ENCODE peak calls at places on chromosomes 16 and 17, in ten cellular contexts. E, Q, D, C, S, B, A, W, R and I are unnamed samples.

GRCh38 chr17:156946-157345 is 19.6 kb downstream of the SCGB1C2 start:
- DNase-seq in Q (no peak), B (no peak), W (no peak), A (no peak), D (no peak), E (no peak), C (no peak), R (no peak), S (no peak), I (no peak)

GRCh38 chr16:15526731-15527130 is 92.3 kb downstream of the BMERB1 start:
- DNase-seq in W (no peak), B (no peak), A (no peak), D (no peak), S (no peak), Q (no peak), C (no peak), R (no peak), E (no peak), I (no peak)

GRCh38 chr17:65975878-65976277 is 216.1 kb downstream of the CEP112 start:
- DNase-seq in S (no peak), R (peak), W (no peak), C (no peak), E (peak), B (no peak), D (no peak), Q (no peak), A (no peak), I (no peak)

GRCh38 chr17:28404812-28405570 is 1.0 kb downstream of the SLC46A1 start:
- DNase-seq in Q (no peak), E (peak), D (peak), R (no peak), W (no peak), A (peak), S (peak), B (peak), C (no peak), I (no peak)

GRCh38 chr17:18184143-18185007 is 747 bp downstream of the ALKBH5 start:
- DNase-seq in Q (peak), R (peak), B (peak), A (no peak), S (peak), W (peak), E (peak), C (peak), D (peak), I (peak)

GRCh38 chr17:71866095-71866494 is 254.7 kb upstream of the SOX9 start:
- DNase-seq in S (no peak), E (no peak), A (no peak), R (no peak), B (no peak), W (no peak), D (no peak), C (no peak), Q (no peak), I (no peak)

GRCh38 chr17:59381716-59382570 is 50.5 kb downstream of the YPEL2 start:
- DNase-seq in W (no peak), S (peak), R (no peak), E (no peak), D (no peak), C (no peak), A (no peak), B (no peak), Q (no peak), I (no peak)

GRCh38 chr16:24507959-24508358 is 31.4 kb upstream of the RBBP6 start:
- DNase-seq in B (no peak), C (no peak), Q (no peak), E (no peak), D (no peak), R (no peak), S (no peak), A (no peak), W (no peak), I (no peak)

GRCh38 chr16:22670551-22670970 is 143.4 kb upstream of the HS3ST2 start:
- DNase-seq in S (no peak), E (peak), B (no peak), R (no peak), C (peak), Q (peak), W (no peak), D (no peak), A (peak), I (peak)

GRCh38 chr17:77303620-77304019 is 162.9 kb downstream of the SEC14L1 start:
- DNase-seq in Q (no peak), B (no peak), R (no peak), D (no peak), S (no peak), C (no peak), W (no peak), A (no peak), E (no peak), I (no peak)

GRCh38 chr16:17404903-17405691 is 65.7 kb downstream of the XYLT1 start:
- DNase-seq in A (no peak), D (no peak), B (peak), R (peak), Q (peak), C (no peak), E (peak), S (no peak), W (peak), I (no peak)

GRCh38 chr16:11196286-11196828 is 59.6 kb downstream of the SOCS1 start:
- DNase-seq in S (no peak), R (no peak), E (no peak), B (no peak), A (no peak), D (no peak), Q (no peak), W (no peak), C (no peak), I (no peak)

GRCh38 chr16:7339700-7340099 is 7.1 kb downstream of the RBFOX1 start:
- DNase-seq in Q (no peak), D (no peak), W (no peak), B (no peak), E (no peak), R (no peak), A (no peak), S (no peak), C (no peak), I (no peak)

GRCh38 chr16:12344577-12345343 is 368.2 kb downstream of the SNX29 start:
- DNase-seq in E (no peak), R (no peak), Q (no peak), W (no peak), S (no peak), D (no peak), B (no peak), A (no peak), C (no peak), I (no peak)

GRCh38 chr16:84881702-84882521 is 62.1 kb downstream of the CRISPLD2 start:
- DNase-seq in A (peak), S (no peak), C (peak), E (no peak), Q (no peak), D (no peak), B (peak), W (peak), R (no peak), I (no peak)

GRCh38 chr16:46690281-46691178 is 1.1 kb downstream of the ORC6 start:
- DNase-seq in B (no peak), E (peak), C (no peak), A (peak), S (no peak), D (peak), R (peak), W (no peak), Q (no peak), I (peak)

GRCh38 chr17:68433911-68434503 is 23.3 kb downstream of the WIPI1 start:
- DNase-seq in S (no peak), Q (peak), A (no peak), C (no peak), B (peak), E (no peak), R (no peak), W (no peak), D (no peak), I (no peak)

GRCh38 chr17:44804301-44805061 is 25.6 kb downstream of the GJC1 start:
- DNase-seq in S (no peak), R (no peak), C (no peak), W (peak), D (no peak), A (no peak), B (no peak), Q (no peak), E (peak), I (no peak)

GRCh38 chr16:46836521-46837292 is 5.7 kb upstream of the C16orf87 start:
- DNase-seq in S (no peak), W (no peak), A (no peak), R (no peak), C (no peak), B (no peak), D (no peak), E (no peak), Q (no peak), I (no peak)

GRCh38 chr16:64116151-64116550 is 1005.7 kb downstream of the CDH11 start:
- DNase-seq in C (no peak), A (no peak), W (no peak), Q (no peak), E (no peak), R (no peak), S (no peak), B (no peak), D (no peak), I (no peak)

GRCh38 chr16:55467898-55468297 is 11.1 kb upstream of the MMP2 start:
- DNase-seq in E (no peak), S (no peak), W (no peak), B (no peak), A (no peak), R (no peak), D (no peak), Q (no peak), C (no peak), I (no peak)

GRCh38 chr17:56761387-56761786 is 72.3 kb downstream of the C17orf67 start:
- DNase-seq in W (no peak), C (no peak), D (no peak), E (no peak), S (no peak), B (no peak), A (no peak), Q (no peak), R (no peak), I (no peak)

GRCh38 chr17:62692159-62692651 is 64.7 kb downstream of the MRC2 start:
- DNase-seq in Q (no peak), C (no peak), D (no peak), R (no peak), W (no peak), A (no peak), S (no peak), E (no peak), B (no peak), I (no peak)

GRCh38 chr17:33753452-33753851 is 460.4 kb upstream of the ASIC2 start:
- DNase-seq in Q (no peak), R (no peak), W (no peak), A (no peak), E (no peak), S (no peak), D (no peak), C (peak), B (no peak), I (no peak)

GRCh38 chr16:81449899-81450608 is 5.4 kb downstream of the CMIP start:
- DNase-seq in B (no peak), W (no peak), S (no peak), C (no peak), D (no peak), R (no peak), Q (no peak), A (no peak), E (no peak), I (no peak)

GRCh38 chr16:27920391-27920891 is 143.1 kb downstream of the GSG1L start:
- DNase-seq in B (peak), S (no peak), A (peak), R (no peak), W (no peak), E (peak), C (peak), D (no peak), Q (no peak), I (no peak)

GRCh38 chr17:3794890-3795757 is 5.9 kb downstream of the ITGAE start:
- DNase-seq in E (no peak), R (no peak), W (no peak), B (no peak), A (peak), Q (no peak), D (peak), S (no peak), C (peak), I (no peak)

GRCh38 chr16:636206-637080 is at the start of gene METTL26:
- DNase-seq in B (peak), D (peak), A (peak), R (peak), Q (peak), E (peak), C (peak), S (peak), W (peak), I (peak)

GRCh38 chr17:2835791-2836190 is 39.6 kb downstream of the RAP1GAP2 start:
- DNase-seq in E (no peak), Q (no peak), S (no peak), R (no peak), D (no peak), W (no peak), C (no peak), B (no peak), A (no peak), I (peak)

GRCh38 chr17:75645501-75645888 is 12.3 kb downstream of the SMIM5 start:
- DNase-seq in C (peak), E (no peak), R (peak), S (peak), W (no peak), A (no peak), D (peak), Q (no peak), B (no peak), I (no peak)

GRCh38 chr17:75647921-75648320 is 14.7 kb downstream of the SMIM5 start:
- DNase-seq in B (no peak), R (no peak), Q (no peak), D (no peak), E (no peak), C (no peak), A (no peak), W (no peak), S (no peak), I (no peak)

GRCh38 chr17:75647061-75647460 is 13.8 kb downstream of the SMIM5 start:
- DNase-seq in R (no peak), A (no peak), Q (no peak), S (no peak), D (no peak), W (no peak), E (no peak), C (no peak), B (no peak), I (no peak)

GRCh38 chr17:75646626-75646968 is 13.4 kb downstream of the SMIM5 start:
- DNase-seq in B (no peak), S (no peak), A (no peak), C (no peak), Q (no peak), R (no peak), D (peak), E (no peak), W (no peak), I (no peak)

DNA sequence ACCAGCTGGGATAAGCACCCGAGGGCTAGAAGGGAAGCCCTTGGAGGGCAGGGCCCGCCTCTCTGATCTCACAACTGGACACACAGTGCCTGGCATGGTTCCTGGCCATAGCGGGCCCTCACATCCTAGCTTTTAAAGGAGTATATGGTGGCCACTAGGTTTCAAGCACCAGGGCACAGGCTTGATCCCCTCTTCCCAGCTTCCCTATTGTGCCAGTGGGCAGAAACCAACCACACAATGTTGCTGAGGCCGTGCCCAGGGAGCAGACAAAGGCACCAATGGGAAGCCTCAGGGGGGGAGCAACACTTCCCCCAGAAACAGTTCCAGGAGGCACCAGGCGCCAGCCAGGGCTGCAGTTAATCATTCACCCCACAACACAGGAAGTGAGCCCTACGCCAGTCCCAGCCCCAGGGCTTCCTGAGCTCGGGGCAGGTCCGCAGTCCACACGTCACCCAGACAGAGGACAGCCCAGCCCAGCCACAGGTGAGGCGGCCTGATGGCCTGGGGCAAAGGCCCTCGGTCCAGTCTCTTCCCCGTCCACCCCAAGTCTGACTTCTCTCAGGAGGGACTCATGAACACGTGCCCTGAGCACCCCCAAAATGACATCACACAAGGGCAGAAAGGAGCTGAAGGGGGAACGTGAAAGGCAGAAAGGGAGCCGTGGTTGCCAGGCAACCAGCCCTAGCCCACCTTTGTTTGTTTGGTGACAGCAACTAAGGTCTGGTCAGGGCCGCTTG is 12.8 kb downstream of the SMIM5 start:
- DNase-seq in W (no peak), S (peak), C (peak), R (peak), Q (no peak), A (peak), E (no peak), B (no peak), D (peak), I (no peak)
- TF ChIP-seq POLR2A in W (peak), S (no peak), C (peak), R (no peak), Q (no peak), A (peak), E (no peak), B (no peak), D (peak), I (no peak)

GRCh38 chr17:80464486-80464885 is 11.9 kb downstream of the NPTX1 start:
- DNase-seq in R (no peak), A (no peak), W (no peak), B (no peak), E (no peak), S (no peak), Q (no peak), D (no peak), C (no peak), I (no peak)
- TF ChIP-seq POLR2A in R (no peak), A (no peak), W (no peak), B (no peak), E (no peak), S (no peak), Q (no peak), D (no peak), C (no peak), I (no peak)

DNA sequence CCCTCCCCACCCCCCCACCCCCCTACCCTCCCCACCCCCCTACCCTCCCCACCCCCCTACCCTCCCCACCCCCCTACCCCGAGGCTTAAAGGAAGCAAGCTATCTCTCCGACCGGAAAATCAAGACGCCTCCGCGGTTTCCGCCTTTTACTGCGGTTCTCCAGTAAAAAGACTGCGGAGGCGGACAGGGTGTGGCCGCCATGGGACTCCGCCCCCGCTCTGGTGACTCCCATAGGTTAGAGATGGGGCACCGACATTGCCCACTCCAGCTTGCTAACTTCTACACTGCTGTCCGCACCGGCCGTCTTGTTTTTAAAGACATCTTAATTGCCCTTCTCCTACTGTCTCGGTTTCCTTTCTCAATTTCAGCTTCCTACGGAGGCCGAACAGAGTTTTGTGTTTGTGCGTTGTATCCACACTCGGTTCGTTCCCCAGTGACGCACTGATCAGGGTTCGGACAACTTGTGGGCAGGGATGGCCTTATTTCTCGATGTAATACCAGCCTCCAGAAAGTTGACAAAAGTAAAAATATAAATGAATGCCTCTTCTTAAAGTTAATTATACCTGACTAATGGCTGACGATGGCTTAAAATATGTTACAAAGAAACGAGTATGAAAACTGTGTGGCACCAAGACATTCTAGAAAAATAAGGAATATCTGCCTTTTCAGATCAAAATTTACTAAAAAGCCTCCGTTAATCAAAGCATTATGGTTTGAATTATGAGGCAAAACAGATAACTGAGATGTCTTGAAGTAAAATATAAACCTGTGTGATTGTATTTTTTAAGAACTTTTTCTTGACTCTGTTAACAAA is 1.1 kb upstream of the ZNF200 start:
- DNase-seq in C (peak), W (peak), B (peak), R (peak), Q (no peak), S (peak), E (peak), A (no peak), D (peak), I (peak)
- TF ChIP-seq POLR2A in C (no peak), W (no peak), B (no peak), R (no peak), Q (no peak), S (no peak), E (no peak), A (no peak), D (no peak), I (no peak)

GRCh38 chr16:70429888-70430666 is 8.8 kb downstream of the ST3GAL2 start:
- DNase-seq in A (no peak), S (no peak), Q (no peak), C (no peak), E (no peak), W (no peak), D (no peak), B (no peak), R (peak), I (no peak)

GRCh38 chr16:70430667-70431536 is 8.0 kb downstream of the ST3GAL2 start:
- DNase-seq in S (no peak), R (peak), Q (no peak), W (no peak), C (no peak), D (peak), B (no peak), A (peak), E (no peak), I (peak)

GRCh38 chr16:70432800-70433455 is 6.0 kb downstream of the ST3GAL2 start:
- DNase-seq in C (no peak), W (no peak), S (no peak), A (no peak), B (no peak), E (no peak), D (peak), R (peak), Q (no peak), I (peak)

GRCh38 chr16:70433456-70434103 is 5.3 kb downstream of the ST3GAL2 start:
- DNase-seq in E (no peak), S (no peak), W (peak), A (no peak), R (peak), C (peak), Q (no peak), D (no peak), B (peak), I (no peak)

DNA sequence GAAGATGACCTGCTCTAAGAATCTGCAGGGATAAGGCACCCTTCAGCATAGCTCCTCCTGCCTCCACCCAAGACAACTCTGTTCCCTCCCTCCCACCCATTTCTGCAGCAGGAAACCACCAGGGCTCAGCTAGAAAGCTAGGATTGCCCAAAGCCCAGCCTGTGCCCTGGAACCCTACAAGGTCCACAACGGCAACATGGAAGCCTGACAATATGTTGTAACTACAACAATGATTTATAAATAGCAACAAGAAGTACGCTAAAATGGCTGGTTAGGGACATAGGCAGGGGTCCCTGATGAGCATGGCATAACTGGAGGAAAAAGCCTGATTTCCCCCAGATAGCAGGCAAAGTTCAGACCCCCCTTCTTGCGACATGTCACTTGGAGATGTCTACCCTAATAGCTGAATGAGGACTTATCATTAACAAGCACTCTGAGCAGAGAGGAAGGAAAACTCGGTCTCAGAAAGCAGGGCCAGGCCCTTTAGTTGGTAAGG is 6.5 kb downstream of the ST3GAL2 start:
- DNase-seq in R (no peak), C (no peak), Q (no peak), D (no peak), A (no peak), S (no peak), E (no peak), B (no peak), W (no peak), I (no peak)
- TF ChIP-seq POLR2A in R (no peak), C (no peak), Q (no peak), D (no peak), A (no peak), S (no peak), E (no peak), B (no peak), W (no peak), I (no peak)